ENCODE peak calls at places on chromosomes 12 and 14, in eight cellular contexts. G is GM10248; V is osteocyte; C is left colon; M is COR-L47; P is RWPE2; X is activated CD4-positive, alpha-beta T cell treated with anti-CD3 and anti-CD28 coated beads, Interleukin-2, amount 10 ng/mL, durations not matched to agents 7 days and 5 days; W is T-cell. Y is an unnamed sample.

GRCh38 chr14:77071938-77072388 is 26.1 kb upstream of the CIPC start:
- DNase-seq in X (no peak), M (no peak), C (no peak), G (no peak), W (no peak), V (no peak), P (peak; percentile 88), Y (no peak)

GRCh38 chr12:26434299-26434915 is 239.0 kb downstream of the SSPN start:
- DNase-seq in X (no peak), P (no peak), W (no peak), V (no peak), G (peak; percentile 26), C (no peak), M (peak; percentile 39), Y (peak; percentile 60)

GRCh38 chr14:74754899-74755298 is 8.2 kb upstream of the YLPM1 start:
- DNase-seq in W (no peak), P (no peak), V (no peak), X (no peak), G (no peak), M (no peak), C (no peak), Y (no peak)

GRCh38 chr14:26856832-26857508 is 259.1 kb upstream of the NOVA1 start:
- DNase-seq in C (no peak), V (no peak), X (no peak), W (no peak), G (no peak), M (no peak), P (no peak), Y (no peak)

GRCh38 chr14:45426685-45427282 is 173.8 kb upstream of the MIS18BP1 start:
- DNase-seq in X (peak; percentile 8), C (no peak), M (peak; percentile 51), G (peak; percentile 29), W (no peak), P (no peak), V (no peak), Y (peak; percentile 56)

GRCh38 chr14:22319526-22320352 is 269.3 kb downstream of the DAD1 start:
- DNase-seq in C (peak; percentile 28), G (peak; percentile 52), W (peak; percentile 0), P (no peak), X (peak; percentile 14), V (no peak), M (peak; percentile 52), Y (peak; percentile 51)

GRCh38 chr12:122951406-122951805 is 14.9 kb downstream of the ABCB9 start:
- DNase-seq in C (peak; percentile 63), P (no peak), M (no peak), G (no peak), W (no peak), X (no peak), V (no peak), Y (no peak)

GRCh38 chr12:5708371-5708770 is 236.7 kb downstream of the ANO2 start:
- DNase-seq in X (no peak), C (peak; percentile 49), P (no peak), W (no peak), G (no peak), M (no peak), V (peak; percentile 57), Y (no peak)

GRCh38 chr14:78836777-78837176 is 666.6 kb downstream of the NRXN3 start:
- DNase-seq in X (peak; percentile 25), W (no peak), G (peak; percentile 22), P (no peak), C (peak; percentile 25), M (peak; percentile 76), V (no peak), Y (peak; percentile 44)

GRCh38 chr14:104794641-104795467 is 694 bp downstream of the AKT1 start:
- DNase-seq in C (peak; percentile 47), M (no peak), V (no peak), G (peak; percentile 59), P (no peak), X (peak; percentile 28), W (no peak), Y (peak; percentile 73)

GRCh38 chr14:102164241-102164641 is 24.5 kb downstream of the WDR20 start:
- DNase-seq in G (no peak), V (no peak), X (no peak), W (no peak), P (no peak), C (no peak), M (no peak), Y (peak; percentile 40)

GRCh38 chr14:55869397-55870049 is 248.7 kb upstream of the PELI2 start:
- DNase-seq in G (no peak), M (no peak), X (no peak), W (no peak), V (no peak), P (no peak), C (no peak), Y (no peak)

GRCh38 chr12:2244013-2244861 is 191.4 kb downstream of the CACNA1C start:
- DNase-seq in M (no peak), P (no peak), W (no peak), C (no peak), X (no peak), G (no peak), V (no peak), Y (no peak)

GRCh38 chr14:90549794-90550591 is 153.2 kb downstream of the CALM1 start:
- DNase-seq in W (no peak), P (no peak), C (no peak), X (no peak), M (no peak), V (no peak), G (no peak), Y (no peak)

GRCh38 chr14:20782280-20782890 is 1.3 kb downstream of the RNASE6 start:
- DNase-seq in P (no peak), M (no peak), G (no peak), V (no peak), X (peak; percentile 32), C (no peak), W (no peak), Y (no peak)

GRCh38 chr12:27163048-27163715 is 80.8 kb upstream of the C12orf71 start:
- DNase-seq in W (no peak), P (no peak), X (no peak), G (no peak), M (no peak), C (no peak), V (no peak), Y (no peak)

GRCh38 chr12:89988156-89988555 is 279.5 kb upstream of the ATP2B1 start:
- DNase-seq in P (no peak), V (no peak), X (no peak), M (no peak), C (no peak), G (no peak), W (no peak), Y (no peak)

GRCh38 chr14:82528011-82528410 is 994.4 kb upstream of the SEL1L start:
- DNase-seq in W (no peak), P (no peak), M (no peak), X (no peak), V (no peak), C (no peak), G (no peak), Y (no peak)

GRCh38 chr12:129332286-129332685 is 479.0 kb downstream of the GLT1D1 start:
- DNase-seq in C (no peak), M (no peak), V (no peak), W (no peak), X (no peak), G (no peak), P (no peak), Y (no peak)

GRCh38 chr12:57215668-57216013 is 953 bp upstream of the NXPH4 start:
- DNase-seq in P (no peak), G (peak; percentile 68), V (no peak), C (no peak), M (no peak), X (peak; percentile 48), W (peak; percentile 42), Y (no peak)

GRCh38 chr12:103884316-103884715 is 43.3 kb upstream of the NT5DC3 start:
- DNase-seq in W (peak; percentile 44), X (peak; percentile 42), G (peak; percentile 65), P (no peak), C (no peak), V (no peak), M (peak; percentile 38), Y (peak; percentile 26)

GRCh38 chr12:105060715-105061378 is 23.4 kb downstream of the ALDH1L2 start:
- DNase-seq in V (no peak), M (no peak), X (no peak), G (no peak), P (no peak), C (no peak), W (no peak), Y (no peak)

GRCh38 chr14:52961060-52961639 is 10.3 kb upstream of the FERMT2 start:
- DNase-seq in W (peak; percentile 55), P (no peak), X (peak; percentile 54), M (peak; percentile 14), G (peak; percentile 63), V (no peak), C (no peak), Y (peak; percentile 50)

GRCh38 chr12:50162225-50162624 is 4.9 kb downstream of the CERS5 start:
- DNase-seq in M (no peak), G (no peak), V (no peak), W (no peak), C (no peak), P (no peak), X (no peak), Y (no peak)